ENCODE peak calls at places on chromosomes 3 and 15, in four cellular contexts. One of them, this sample, is unnamed.

GRCh38 chr3:125479091-125479490 is 40.9 kb downstream of the SNX4 start:
- DNase-seq in WTC11: no peak
- DNase-seq in H1: no peak
- DNase-seq in GM12878: no peak
- DNase-seq in this sample: no peak

GRCh38 chr3:44885618-44886017 is 11.2 kb downstream of the TGM4 start:
- DNase-seq in WTC11: no peak
- DNase-seq in H1: no peak
- DNase-seq in GM12878: no peak
- DNase-seq in this sample: no peak

GRCh38 chr3:127210654-127210943 is 17.7 kb downstream of the PRR23E start:
- DNase-seq in WTC11: no peak
- DNase-seq in H1: no peak
- DNase-seq in GM12878: no peak
- DNase-seq in this sample: no peak

GRCh38 chr15:76160426-76161152 is 100.8 kb downstream of the TMEM266 start:
- DNase-seq in WTC11: no peak
- DNase-seq in H1: no peak
- DNase-seq in GM12878: no peak
- DNase-seq in this sample: no peak

GRCh38 chr3:56930706-56931105 is 129.0 kb upstream of the ARHGEF3 start:
- DNase-seq in WTC11: no peak
- DNase-seq in H1: no peak
- DNase-seq in GM12878: no peak
- DNase-seq in this sample: no peak

GRCh38 chr3:158105124-158105709 is 1.0 kb downstream of the SHOX2 start:
- DNase-seq in WTC11: peak
- DNase-seq in H1: peak
- DNase-seq in GM12878: no peak
- DNase-seq in this sample: peak

GRCh38 chr15:75138016-75138999 is 63.4 kb upstream of the C15orf39 start:
- DNase-seq in WTC11: no peak
- DNase-seq in H1: no peak
- DNase-seq in GM12878: no peak
- DNase-seq in this sample: no peak

GRCh38 chr3:63228677-63229076 is 49.4 kb upstream of the SYNPR start:
- DNase-seq in WTC11: peak
- DNase-seq in H1: no peak
- DNase-seq in GM12878: no peak
- DNase-seq in this sample: peak

GRCh38 chr3:192570757-192571156 is 156.6 kb downstream of the FGF12 start:
- DNase-seq in WTC11: no peak
- DNase-seq in H1: no peak
- DNase-seq in GM12878: no peak
- DNase-seq in this sample: peak

GRCh38 chr15:25054943-25055342 is 100.2 kb downstream of the SNRPN start:
- DNase-seq in WTC11: no peak
- DNase-seq in H1: no peak
- DNase-seq in GM12878: no peak
- DNase-seq in this sample: no peak

GRCh38 chr15:70192041-70192440 is 94.3 kb upstream of the TLE3 start:
- DNase-seq in WTC11: no peak
- DNase-seq in H1: no peak
- DNase-seq in GM12878: no peak
- DNase-seq in this sample: no peak

GRCh38 chr15:90839187-90840071 is 29.0 kb upstream of the FURIN start:
- DNase-seq in WTC11: peak
- DNase-seq in H1: peak
- DNase-seq in GM12878: no peak
- DNase-seq in this sample: no peak

GRCh38 chr3:134708025-134708597 is 57.3 kb upstream of the KY start:
- DNase-seq in WTC11: no peak
- DNase-seq in H1: no peak
- DNase-seq in GM12878: no peak
- DNase-seq in this sample: no peak

GRCh38 chr3:172546628-172547214 is 23.5 kb upstream of the TNFSF10 start:
- DNase-seq in WTC11: no peak
- DNase-seq in H1: no peak
- DNase-seq in GM12878: no peak
- DNase-seq in this sample: no peak

GRCh38 chr3:197599089-197599765 is 43.5 kb upstream of the BDH1 start:
- DNase-seq in WTC11: peak
- DNase-seq in H1: peak
- DNase-seq in GM12878: peak
- DNase-seq in this sample: peak

GRCh38 chr15:63539517-63539916 is 35.1 kb downstream of the USP3 start:
- DNase-seq in WTC11: no peak
- DNase-seq in H1: no peak
- DNase-seq in GM12878: no peak
- DNase-seq in this sample: no peak

GRCh38 chr15:92848852-92849598 is 51.1 kb upstream of the CHD2 start:
- DNase-seq in WTC11: no peak
- DNase-seq in H1: no peak
- DNase-seq in GM12878: peak
- DNase-seq in this sample: no peak

GRCh38 chr3:177589921-177590336 is 392.6 kb upstream of the TBL1XR1 start:
- DNase-seq in WTC11: no peak
- DNase-seq in H1: no peak
- DNase-seq in GM12878: no peak
- DNase-seq in this sample: no peak

GRCh38 chr15:68230157-68231100 is 901 bp upstream of the CLN6 start:
- DNase-seq in WTC11: no peak
- DNase-seq in H1: peak
- DNase-seq in GM12878: peak
- DNase-seq in this sample: peak

GRCh38 chr15:74245342-74245931 is 9.3 kb downstream of the CCDC33 start:
- DNase-seq in WTC11: peak
- DNase-seq in H1: no peak
- DNase-seq in GM12878: no peak
- DNase-seq in this sample: no peak

GRCh38 chr3:94225176-94225742 is 162.4 kb downstream of the NSUN3 start:
- DNase-seq in WTC11: no peak
- DNase-seq in H1: no peak
- DNase-seq in GM12878: no peak
- DNase-seq in this sample: no peak

GRCh38 chr3:195032106-195032759 is 238.7 kb downstream of the XXYLT1 start:
- DNase-seq in WTC11: no peak
- DNase-seq in H1: no peak
- DNase-seq in GM12878: no peak
- DNase-seq in this sample: no peak

GRCh38 chr15:40782609-40783227 is 12.9 kb downstream of the C15orf62 start:
- DNase-seq in WTC11: peak
- DNase-seq in H1: peak
- DNase-seq in GM12878: no peak
- DNase-seq in this sample: peak

GRCh38 chr3:131216801-131217200 is 164.8 kb upstream of the NUDT16 start:
- DNase-seq in WTC11: no peak
- DNase-seq in H1: no peak
- DNase-seq in GM12878: no peak
- DNase-seq in this sample: peak

GRCh38 chr3:49377483-49377882 is 19.3 kb upstream of the GPX1 start:
- DNase-seq in WTC11: no peak
- DNase-seq in H1: no peak
- DNase-seq in GM12878: peak
- DNase-seq in this sample: no peak

GRCh38 chr3:79521221-79521848 is 246.5 kb downstream of the ROBO1 start:
- DNase-seq in WTC11: no peak
- DNase-seq in H1: no peak
- DNase-seq in GM12878: peak
- DNase-seq in this sample: peak

GRCh38 chr3:170076715-170077238 is 39.0 kb downstream of the GPR160 start:
- DNase-seq in WTC11: no peak
- DNase-seq in H1: no peak
- DNase-seq in GM12878: no peak
- DNase-seq in this sample: no peak

GRCh38 chr15:101723874-101724674 is at the start of gene TARS3:
- DNase-seq in WTC11: peak
- DNase-seq in H1: peak
- DNase-seq in GM12878: peak
- DNase-seq in this sample: peak

GRCh38 chr3:116263842-116264545 is 181.3 kb downstream of the LSAMP start:
- DNase-seq in WTC11: no peak
- DNase-seq in H1: no peak
- DNase-seq in GM12878: no peak
- DNase-seq in this sample: no peak

GRCh38 chr3:151697496-151697895 is 36.2 kb upstream of the AADACL2 start:
- DNase-seq in WTC11: no peak
- DNase-seq in H1: no peak
- DNase-seq in GM12878: no peak
- DNase-seq in this sample: no peak

GRCh38 chr3:156751461-156752025 is 74.6 kb upstream of the LEKR1 start:
- DNase-seq in WTC11: peak
- DNase-seq in H1: peak
- DNase-seq in GM12878: no peak
- DNase-seq in this sample: peak

GRCh38 chr3:42751609-42752008 is 21.4 kb downstream of the CCDC13 start:
- DNase-seq in WTC11: no peak
- DNase-seq in H1: peak
- DNase-seq in GM12878: no peak
- DNase-seq in this sample: no peak

GRCh38 chr3:122101646-122102045 is 46.5 kb downstream of the CD86 start:
- DNase-seq in WTC11: no peak
- DNase-seq in H1: no peak
- DNase-seq in GM12878: peak
- DNase-seq in this sample: peak

GRCh38 chr3:122104515-122105194 is 49.5 kb downstream of the CD86 start:
- DNase-seq in WTC11: no peak
- DNase-seq in H1: no peak
- DNase-seq in GM12878: no peak
- DNase-seq in this sample: no peak

GRCh38 chr3:122100591-122101491 is 45.7 kb downstream of the CD86 start:
- DNase-seq in WTC11: no peak
- DNase-seq in H1: no peak
- DNase-seq in GM12878: no peak
- DNase-seq in this sample: no peak

GRCh38 chr3:122103821-122104514 is 48.8 kb downstream of the CD86 start:
- DNase-seq in WTC11: no peak
- DNase-seq in H1: no peak
- DNase-seq in GM12878: no peak
- DNase-seq in this sample: no peak

GRCh38 chr3:122102191-122102935 is 47.2 kb downstream of the CD86 start:
- DNase-seq in WTC11: no peak
- DNase-seq in H1: no peak
- DNase-seq in GM12878: peak
- DNase-seq in this sample: no peak
- TF ChIP-seq SP1 in WTC11: no peak
- TF ChIP-seq SP1 in H1: no peak
- TF ChIP-seq SP1 in GM12878: no peak
- TF ChIP-seq SP1 in this sample: no peak

GRCh38 chr3:14266361-14266760 is 87.7 kb downstream of the LSM3 start:
- DNase-seq in WTC11: no peak
- DNase-seq in H1: no peak
- DNase-seq in GM12878: no peak
- DNase-seq in this sample: no peak
- TF ChIP-seq SP1 in WTC11: no peak
- TF ChIP-seq SP1 in H1: no peak
- TF ChIP-seq SP1 in GM12878: no peak
- TF ChIP-seq SP1 in this sample: no peak

DNA sequence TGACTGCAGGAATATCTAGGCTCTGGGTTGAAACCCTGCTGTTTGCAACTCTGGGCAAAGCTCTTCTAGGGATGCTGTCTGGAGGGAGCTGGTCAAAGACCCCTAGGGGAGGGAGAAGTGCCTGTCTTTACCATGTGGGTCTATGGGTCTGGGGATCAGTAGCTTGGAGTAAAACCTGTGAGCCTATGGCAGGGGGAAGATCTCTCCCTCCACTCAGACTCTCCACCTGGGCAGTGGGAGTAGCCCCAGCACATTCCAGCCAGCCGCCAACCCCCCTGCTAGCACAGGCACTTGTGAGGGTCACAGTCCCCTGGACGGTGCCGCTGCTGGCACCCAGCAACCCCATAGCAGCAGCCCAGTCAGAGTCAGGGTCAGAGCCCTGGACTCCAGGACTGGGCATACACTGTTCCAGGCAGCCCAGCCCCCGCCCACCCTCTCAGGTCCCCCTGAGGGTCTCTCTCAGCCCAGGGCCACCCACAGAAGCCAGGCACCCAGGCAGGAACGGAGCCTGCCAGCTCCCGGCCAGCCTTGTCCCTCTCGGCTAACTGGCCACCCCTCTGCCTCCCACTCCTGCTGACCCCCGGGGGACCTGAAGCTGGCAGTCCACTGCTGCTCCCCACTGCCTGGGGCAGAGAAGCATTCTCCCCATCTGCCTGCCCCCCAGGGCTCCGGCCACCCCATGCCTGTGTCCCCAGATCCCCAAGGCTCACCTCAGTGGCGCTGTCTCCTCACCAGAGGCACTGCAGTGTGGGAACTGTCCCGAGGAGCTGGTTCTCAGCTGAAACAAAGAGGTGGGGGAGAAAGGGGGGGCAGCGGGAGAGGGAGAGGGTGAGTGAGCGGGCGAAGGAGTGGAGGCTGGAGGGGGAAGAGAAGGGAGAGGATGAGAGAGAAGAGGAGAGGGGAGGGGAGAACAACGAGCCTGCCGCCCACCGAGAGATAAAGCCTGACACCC is 10.8 kb downstream of the GLYCTK start:
- DNase-seq in WTC11: peak
- DNase-seq in H1: no peak
- DNase-seq in GM12878: no peak
- DNase-seq in this sample: no peak
- TF ChIP-seq SP1 in WTC11: no peak
- TF ChIP-seq SP1 in H1: no peak
- TF ChIP-seq SP1 in GM12878: no peak
- TF ChIP-seq SP1 in this sample: no peak

GRCh38 chr3:25781758-25782594 is 1.3 kb downstream of the NGLY1 start:
- DNase-seq in WTC11: no peak
- DNase-seq in H1: no peak
- DNase-seq in GM12878: peak
- DNase-seq in this sample: no peak

GRCh38 chr3:25782636-25782937 is 656 bp downstream of the NGLY1 start:
- DNase-seq in WTC11: no peak
- DNase-seq in H1: no peak
- DNase-seq in GM12878: no peak
- DNase-seq in this sample: no peak

GRCh38 chr3:25781145-25781757 is 2.0 kb downstream of the NGLY1 start:
- DNase-seq in WTC11: no peak
- DNase-seq in H1: no peak
- DNase-seq in GM12878: no peak
- DNase-seq in this sample: no peak

GRCh38 chr3:25783661-25784512 is 644 bp upstream of the NGLY1 start:
- DNase-seq in WTC11: peak
- DNase-seq in H1: no peak
- DNase-seq in GM12878: no peak
- DNase-seq in this sample: no peak

GRCh38 chr3:25782938-25783660 is at the start of gene NGLY1:
- DNase-seq in WTC11: peak
- DNase-seq in H1: peak
- DNase-seq in GM12878: no peak
- DNase-seq in this sample: peak
- TF ChIP-seq SP1 in WTC11: no peak
- TF ChIP-seq SP1 in H1: no peak
- TF ChIP-seq SP1 in GM12878: no peak
- TF ChIP-seq SP1 in this sample: no peak

This sample was measured in HEK293T.